ENCODE peak calls at places on chromosomes 7 and 10, in seven cellular contexts. J, M, X, V, R, D and S are unnamed samples.

GRCh38 chr10:7159928-7160327 is 250.9 kb downstream of the SFMBT2 start:
- DNase-seq in J (no peak), M (no peak), X (no peak), V (no peak), R (no peak), D (no peak), S (no peak)

GRCh38 chr10:7312179-7312857 is 98.5 kb downstream of the SFMBT2 start:
- DNase-seq in J (no peak), M (no peak), X (no peak), V (no peak), R (no peak), D (no peak), S (no peak)

GRCh38 chr10:32054087-32054486 is 2.1 kb downstream of the KIF5B start:
- DNase-seq in J (peak), M (no peak), X (peak), V (peak), R (peak), D (peak), S (no peak)

GRCh38 chr7:79308176-79308575 is 145.3 kb downstream of the MAGI2 start:
- DNase-seq in J (no peak), M (no peak), X (no peak), V (peak), R (no peak), D (peak), S (no peak)

GRCh38 chr10:103231047-103231551 is 14.6 kb upstream of the RPEL1 start:
- DNase-seq in J (peak), M (peak), X (no peak), V (peak), R (peak), D (peak), S (peak)

GRCh38 chr7:497946-498655 is 21.5 kb downstream of the PDGFA start:
- DNase-seq in J (no peak), M (no peak), X (no peak), V (no peak), R (no peak), D (no peak), S (no peak)

GRCh38 chr7:123966936-123967335 is 41.9 kb downstream of the SPAM1 start:
- DNase-seq in J (no peak), M (no peak), X (peak), V (no peak), R (no peak), D (no peak), S (no peak)

GRCh38 chr10:57338823-57339558 is 928.7 kb downstream of the IPMK start:
- DNase-seq in J (peak), M (no peak), X (peak), V (peak), R (peak), D (peak), S (no peak)

GRCh38 chr7:98957766-98958165 is 79.4 kb downstream of the TRRAP start:
- DNase-seq in J (no peak), M (no peak), X (no peak), V (no peak), R (no peak), D (no peak), S (no peak)

GRCh38 chr7:98956937-98957336 is 78.6 kb downstream of the TRRAP start:
- DNase-seq in J (no peak), M (no peak), X (no peak), V (peak), R (no peak), D (no peak), S (no peak)

GRCh38 chr7:98956469-98956868 is 78.1 kb downstream of the TRRAP start:
- DNase-seq in J (no peak), M (no peak), X (no peak), V (no peak), R (no peak), D (no peak), S (no peak)

GRCh38 chr7:98958968-98959367 is 80.6 kb downstream of the TRRAP start:
- DNase-seq in J (no peak), M (no peak), X (no peak), V (no peak), R (no peak), D (no peak), S (no peak)

GRCh38 chr7:98955992-98956391 is 77.7 kb downstream of the TRRAP start:
- DNase-seq in J (no peak), M (no peak), X (no peak), V (no peak), R (no peak), D (no peak), S (no peak)
- H3K4me3 ChIP-seq in J (no peak), M (no peak), X (no peak), V (no peak), R (no peak), D (no peak), S (no peak)

GRCh38 chr10:110833941-110834621 is 37.6 kb upstream of the PDCD4 start:
- DNase-seq in J (no peak), M (peak), X (no peak), V (no peak), R (no peak), D (no peak), S (no peak)
- H3K4me3 ChIP-seq in J (no peak), M (no peak), X (no peak), V (no peak), R (no peak), D (no peak), S (no peak)

GRCh38 chr7:128351296-128352123 is 7.8 kb upstream of the RBM28 start:
- DNase-seq in J (no peak), M (no peak), X (no peak), V (no peak), R (no peak), D (no peak), S (no peak)
- H3K4me3 ChIP-seq in J (no peak), M (peak), X (no peak), V (no peak), R (no peak), D (no peak), S (no peak)

DNA sequence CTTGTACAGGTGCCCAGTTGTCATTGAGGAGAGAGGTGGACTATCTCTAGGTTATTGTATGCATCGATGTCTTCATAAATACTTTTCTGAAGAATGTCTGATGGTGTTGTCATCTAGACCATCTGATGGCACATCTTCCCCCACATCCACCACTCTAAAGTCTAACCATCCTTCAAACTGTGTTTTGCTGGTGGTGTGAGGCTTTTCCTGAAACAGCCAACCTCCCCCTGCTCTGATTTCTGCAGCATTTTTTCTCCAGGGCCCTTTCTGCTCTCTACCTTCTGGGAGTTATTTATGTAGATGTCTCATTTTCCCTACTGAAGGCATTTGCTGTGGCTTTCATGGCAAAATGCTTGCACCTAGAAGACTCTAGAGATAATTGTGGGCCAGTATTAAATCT is 1.5 kb downstream of the PLCE1 start:
- DNase-seq in J (no peak), M (no peak), X (no peak), V (no peak), R (no peak), D (no peak), S (no peak)
- H3K4me3 ChIP-seq in J (no peak), M (peak), X (no peak), V (no peak), R (no peak), D (peak), S (no peak)